ENCODE peak calls at places on chromosomes 1 and 21, in six cellular contexts. C is neural progenitor cell, D is A673, I is mammary epithelial cell, G is fibroblast of lung, N is MM.1S. U is an unnamed sample.

GRCh38 chr1:10917513-10918454 is 94.7 kb upstream of the TARDBP start:
- DNase-seq in G (no peak), I (no peak), C (no peak), D (no peak), N (no peak), U (no peak)

GRCh38 chr1:190904091-190904695 is 426.5 kb upstream of the BRINP3 start:
- DNase-seq in G (peak), I (peak), D (no peak), N (no peak), C (no peak), U (peak)

GRCh38 chr1:171803056-171803455 is 21.6 kb downstream of the METTL13 start:
- DNase-seq in C (no peak), N (no peak), G (peak), I (no peak), D (no peak), U (no peak)

GRCh38 chr1:160284782-160285344 is at the start of gene PEX19:
- DNase-seq in D (peak), C (peak), N (peak), G (peak), I (peak), U (peak)

GRCh38 chr1:166064324-166064926 is 102.4 kb downstream of the FAM78B start:
- DNase-seq in G (no peak), D (no peak), I (no peak), N (no peak), C (no peak), U (no peak)

GRCh38 chr21:34728479-34728878 is 59.7 kb downstream of the CLIC6 start:
- DNase-seq in C (no peak), I (no peak), N (no peak), D (no peak), G (no peak), U (peak)

GRCh38 chr1:176998396-176998795 is 166.1 kb downstream of the ASTN1 start:
- DNase-seq in C (no peak), D (peak), G (no peak), N (no peak), I (no peak), U (no peak)

GRCh38 chr21:23452384-23453083 is 2154.7 kb downstream of the MRPL39 start:
- DNase-seq in N (peak), D (peak), I (no peak), G (no peak), C (peak), U (peak)

GRCh38 chr1:172698224-172698623 is 39.3 kb downstream of the FASLG start:
- DNase-seq in C (no peak), I (peak), D (no peak), G (no peak), N (peak), U (peak)

DNA sequence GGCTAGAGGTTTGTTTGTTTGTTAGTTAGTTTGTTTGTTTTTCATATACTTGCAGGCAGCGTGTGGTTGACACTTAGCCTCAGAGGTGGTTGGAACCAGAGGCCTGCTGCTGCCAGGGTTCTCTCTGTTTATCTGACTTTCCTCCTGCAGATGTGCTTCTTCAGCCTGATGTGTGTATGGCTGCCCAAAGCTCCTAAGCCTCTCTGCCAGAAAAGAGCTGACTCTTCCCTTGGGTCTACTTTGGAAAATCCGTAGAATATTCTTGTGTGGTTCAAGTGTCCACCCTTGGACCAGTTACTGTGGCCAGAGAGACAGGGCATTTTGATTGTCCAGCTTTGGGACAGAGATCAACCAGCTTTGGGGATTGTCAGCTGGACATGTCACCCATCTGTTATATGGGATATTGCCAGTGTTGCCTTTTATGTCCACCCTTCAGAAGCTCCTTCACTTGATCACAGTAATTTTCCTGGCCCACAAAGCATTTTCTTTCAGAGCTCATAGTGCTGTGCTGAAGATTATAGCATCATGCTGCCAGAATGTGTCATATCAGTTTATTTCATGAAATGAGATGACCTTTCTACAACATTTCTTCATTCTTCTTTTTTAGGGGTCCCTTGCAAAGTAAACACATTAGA is 126.2 kb upstream of the L1TD1 start:
- DNase-seq in C (no peak), I (no peak), N (no peak), D (no peak), G (no peak), U (no peak)
- H3K27ac ChIP-seq in C (no peak), I (no peak), N (no peak), D (no peak), G (no peak), U (no peak)

GRCh38 chr1:201281573-201281972 is 1.7 kb upstream of the PKP1 start:
- DNase-seq in N (no peak), I (no peak), G (no peak), C (no peak), D (no peak), U (peak)

GRCh38 chr1:201282216-201282615 is 1.1 kb upstream of the PKP1 start:
- DNase-seq in C (no peak), N (no peak), D (no peak), I (no peak), G (no peak), U (no peak)

GRCh38 chr1:201284636-201285035 is 1.3 kb downstream of the PKP1 start:
- DNase-seq in G (no peak), I (peak), D (no peak), N (no peak), C (no peak), U (peak)

GRCh38 chr1:201283836-201284553 is 689 bp downstream of the PKP1 start:
- DNase-seq in D (no peak), I (peak), G (no peak), N (no peak), C (no peak), U (peak)

DNA sequence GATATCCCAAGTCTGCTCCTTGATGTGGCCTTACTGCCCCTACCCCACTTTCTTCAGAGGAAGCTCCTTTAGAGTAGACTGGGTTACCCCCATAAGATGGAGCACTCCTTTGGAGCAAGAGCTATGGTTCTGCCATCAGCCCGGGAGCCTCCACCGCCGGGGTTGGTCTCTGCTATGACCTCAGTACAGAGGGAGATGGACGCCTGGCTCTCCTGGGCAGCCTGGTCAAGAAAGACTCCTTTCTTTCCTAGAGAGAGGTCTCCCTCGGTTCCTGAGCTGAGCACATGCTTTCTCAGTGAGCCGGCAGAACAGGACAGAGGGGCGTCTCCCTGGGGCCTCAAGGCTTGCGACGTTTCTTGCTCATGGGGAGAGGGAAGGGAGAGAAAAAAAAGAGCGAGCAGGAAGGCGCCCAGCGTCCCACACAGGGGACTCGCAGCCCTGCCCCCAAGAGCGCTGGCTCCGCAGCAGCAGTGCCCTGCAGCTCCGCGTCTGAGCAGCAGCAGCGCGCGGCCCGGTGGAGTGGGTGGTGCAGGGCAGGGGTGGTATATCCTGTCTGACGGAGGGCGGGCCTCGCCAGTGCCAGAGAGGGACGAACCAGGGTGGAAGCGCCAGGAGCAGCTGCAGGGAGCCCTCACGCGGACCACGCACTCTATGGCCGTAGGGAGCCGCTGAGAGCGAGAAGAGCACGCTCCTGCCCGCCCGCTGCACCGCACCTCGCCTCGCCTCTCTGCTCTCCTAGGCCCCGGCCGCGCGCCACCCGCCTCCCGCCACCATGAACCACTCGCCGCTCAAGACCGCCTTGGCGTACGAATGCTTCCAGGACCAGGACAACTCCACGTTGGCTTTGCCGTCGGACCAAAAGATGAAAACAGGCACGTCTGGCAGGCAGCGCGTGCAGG is at the start of gene PKP1:
- DNase-seq in D (peak), I (peak), G (peak), N (no peak), C (peak), U (peak)
- TF ChIP-seq EZH2 in D (no peak), I (no peak), G (no peak), N (no peak), C (peak), U (no peak)

GRCh38 chr1:234756066-234756783 is 146.2 kb upstream of the IRF2BP2 start:
- DNase-seq in D (no peak), N (no peak), C (no peak), G (no peak), I (no peak), U (no peak)
- TF ChIP-seq CTCF in D (no peak), N (no peak), C (no peak), G (no peak), I (no peak), U (no peak)

GRCh38 chr1:25821630-25822091 is 1.9 kb downstream of the MTFR1L start:
- DNase-seq in C (no peak), D (no peak), I (no peak), N (no peak), G (peak), U (peak)
- H3K27ac ChIP-seq in C (no peak), D (no peak), I (no peak), N (no peak), G (peak), U (no peak)

GRCh38 chr1:37035828-37036666 is 1.7 kb upstream of the GRIK3 start:
- DNase-seq in G (no peak), I (no peak), D (no peak), N (no peak), C (peak), U (no peak)

GRCh38 chr1:37034301-37035013 is at the start of gene GRIK3:
- DNase-seq in N (no peak), D (peak), C (peak), G (no peak), I (no peak), U (no peak)

GRCh38 chr1:37033355-37034291 is 692 bp downstream of the GRIK3 start:
- DNase-seq in N (no peak), G (no peak), I (no peak), C (peak), D (peak), U (no peak)

GRCh38 chr1:37036667-37037053 is 2.3 kb upstream of the GRIK3 start:
- DNase-seq in G (no peak), N (no peak), C (peak), D (no peak), I (no peak), U (no peak)

GRCh38 chr1:37035014-37035686 is 835 bp upstream of the GRIK3 start:
- DNase-seq in N (no peak), D (no peak), I (no peak), C (peak), G (no peak), U (no peak)
- TF ChIP-seq EZH2 in N (no peak), D (peak), I (no peak), C (peak), G (peak), U (no peak)

DNA sequence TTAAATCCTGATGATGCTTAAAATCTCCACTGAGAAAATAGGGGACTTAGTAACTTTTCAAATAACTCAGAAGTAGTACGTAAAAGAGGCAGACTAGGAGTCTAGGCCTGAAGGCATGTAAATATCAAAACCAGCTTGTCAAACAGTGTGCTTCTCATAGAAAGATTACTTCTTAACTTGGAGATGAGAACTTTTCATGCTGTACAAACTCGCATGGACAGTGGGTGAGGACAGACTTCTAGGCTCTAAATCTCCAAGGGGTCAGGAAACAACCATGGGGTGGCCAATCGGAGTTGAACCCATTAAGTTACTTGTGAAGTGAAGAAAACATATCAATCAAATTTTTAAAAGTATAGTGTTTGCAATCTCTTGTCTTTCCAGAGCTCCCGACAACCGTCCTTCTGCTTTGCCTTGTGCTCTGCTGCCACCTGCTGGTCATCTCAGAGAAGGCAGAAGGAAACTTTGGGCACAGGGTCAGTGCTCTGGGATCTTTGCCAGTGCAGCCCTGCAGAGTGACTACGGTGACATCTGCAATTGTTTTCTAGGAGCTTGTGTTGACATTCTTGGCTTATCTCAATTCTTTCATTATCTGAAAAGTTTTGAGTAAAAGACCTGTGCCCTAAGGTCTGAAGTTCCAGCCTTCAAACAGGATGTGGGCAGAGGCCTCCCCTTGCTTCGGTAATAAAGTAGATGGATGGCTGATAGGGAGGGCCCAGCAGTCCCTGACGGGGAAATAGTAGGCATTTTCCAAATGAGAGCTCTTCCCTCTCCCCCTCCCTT is 105.1 kb upstream of the PDE4B start:
- DNase-seq in C (peak), N (peak), I (peak), G (peak), D (peak), U (peak)
- TF ChIP-seq CTCF in C (peak), N (peak), I (peak), G (peak), D (peak), U (peak)

U was measured in PC-3.